ENCODE peak calls at places on chromosome 4, in four cellular contexts. P is fibroblast of lung, H is left lung, J is HCT116. N is an unnamed sample.
A peak's percentile ranks its signal among the peaks of the same experiment; 100 is the strongest.

GRCh38 chr4:124890522-124890921 is 178.0 kb upstream of the ANKRD50 start:
- DNase-seq in H (no peak), J (no peak), P (peak; percentile 26), N (no peak)

GRCh38 chr4:106238819-106239420 is 77.1 kb downstream of the TBCK start:
- DNase-seq in H (no peak), P (peak; percentile 13), J (peak; percentile 27), N (no peak)

GRCh38 chr4:126727461-126727860 is 905.3 kb upstream of the INTU start:
- DNase-seq in P (peak; percentile 70), H (no peak), J (no peak), N (no peak)

GRCh38 chr4:139509727-139510410 is 46.1 kb downstream of the SETD7 start:
- DNase-seq in H (no peak), J (no peak), P (no peak), N (no peak)

GRCh38 chr4:123750044-123750443 is 353.4 kb downstream of the SPRY1 start:
- DNase-seq in H (no peak), P (peak; percentile 9), J (no peak), N (no peak)

GRCh38 chr4:56757821-56758400 is 63.6 kb downstream of the SPINK2 start:
- DNase-seq in P (peak; percentile 95), H (peak; percentile 76), J (peak; percentile 70), N (no peak)

GRCh38 chr4:98318521-98318920 is 57.3 kb downstream of the RAP1GDS1 start:
- DNase-seq in P (no peak), J (no peak), H (no peak), N (no peak)

GRCh38 chr4:78691971-78692814 is 84.0 kb upstream of the BMP2K start:
- DNase-seq in J (no peak), P (no peak), H (no peak), N (no peak)

GRCh38 chr4:81207793-81208192 is 7.2 kb downstream of the PRKG2 start:
- DNase-seq in P (peak; percentile 59), J (no peak), H (no peak), N (no peak)

GRCh38 chr4:172232966-172233365 is 419.8 kb downstream of the GALNTL6 start:
- DNase-seq in H (peak; percentile 1), P (no peak), J (peak; percentile 29), N (no peak)

GRCh38 chr4:38382492-38382891 is 281.5 kb upstream of the KLF3 start:
- DNase-seq in J (no peak), P (no peak), H (no peak), N (no peak)

GRCh38 chr4:171676555-171677215 is 136.5 kb upstream of the GALNTL6 start:
- DNase-seq in J (no peak), H (no peak), P (no peak), N (no peak)

GRCh38 chr4:160423879-160424451 is 1321.1 kb downstream of the RAPGEF2 start:
- DNase-seq in J (no peak), H (no peak), P (peak; percentile 31), N (no peak)

GRCh38 chr4:123980736-123981285 is 584.2 kb downstream of the SPRY1 start:
- DNase-seq in H (no peak), P (no peak), J (no peak), N (no peak)

GRCh38 chr4:128571747-128572146 is 237.8 kb upstream of the JADE1 start:
- DNase-seq in J (peak; percentile 13), P (peak; percentile 98), H (no peak), N (no peak)
- H3K4me1 ChIP-seq in J (no peaks in the 10 kb centered on the region), P (peaks cover 40% of the 10 kb centered on the region), H (peaks cover 15% of the 10 kb centered on the region), N (peaks cover 26% of the 10 kb centered on the region)

DNA sequence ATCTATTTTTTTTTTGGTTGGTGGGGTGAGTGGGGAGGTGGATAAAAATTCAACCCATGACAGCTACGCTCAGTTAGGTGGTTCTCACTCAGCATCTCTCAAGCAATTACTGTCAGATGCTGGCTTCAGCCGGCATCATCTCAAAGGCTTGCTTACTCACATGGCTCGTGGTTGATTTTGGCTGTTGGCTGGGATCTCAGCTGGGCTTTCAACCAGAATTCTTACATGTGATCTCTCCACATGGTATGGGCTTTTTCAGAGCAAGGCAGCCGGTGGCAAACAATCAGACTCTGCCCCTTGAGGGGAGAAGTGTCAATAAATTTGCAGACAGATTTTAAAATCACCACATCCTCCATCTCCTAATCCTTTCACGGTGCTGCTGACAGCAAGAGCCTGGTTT is 47.2 kb downstream of the SLC34A2 start:
- DNase-seq in P (peak; percentile 80), J (no peak), H (no peak), N (peak; percentile 68)
- TF ChIP-seq CTCF in P (peak; percentile 19), J (no peak), H (no peak), N (no peak)

DNA sequence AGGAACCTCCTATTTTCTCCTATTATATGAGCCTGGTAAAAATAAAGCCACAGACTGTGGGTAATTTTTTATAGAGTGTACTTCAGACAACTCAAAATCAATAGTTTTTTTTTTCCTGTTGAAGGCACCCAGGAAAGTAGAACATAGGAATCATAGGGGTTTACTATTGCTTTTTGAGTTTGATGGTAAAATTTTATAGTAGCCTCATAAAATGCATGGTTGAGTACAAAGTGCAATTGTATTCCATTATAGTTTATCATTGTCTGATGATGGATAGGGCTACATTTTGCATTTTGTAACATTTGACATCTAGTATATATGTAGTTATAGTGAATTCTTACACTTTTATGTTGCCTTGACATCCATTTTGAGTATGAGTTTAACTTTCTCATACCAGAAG is 455.0 kb downstream of the STIM2 start:
- DNase-seq in J (no peak), H (no peak), P (no peak), N (no peak)
- H3K27me3 ChIP-seq in J (peaks cover 3% of the 10 kb centered on the region), H (peaks cover 5% of the 10 kb centered on the region), P (no peaks in the 10 kb centered on the region), N (no peaks in the 10 kb centered on the region)

DNA sequence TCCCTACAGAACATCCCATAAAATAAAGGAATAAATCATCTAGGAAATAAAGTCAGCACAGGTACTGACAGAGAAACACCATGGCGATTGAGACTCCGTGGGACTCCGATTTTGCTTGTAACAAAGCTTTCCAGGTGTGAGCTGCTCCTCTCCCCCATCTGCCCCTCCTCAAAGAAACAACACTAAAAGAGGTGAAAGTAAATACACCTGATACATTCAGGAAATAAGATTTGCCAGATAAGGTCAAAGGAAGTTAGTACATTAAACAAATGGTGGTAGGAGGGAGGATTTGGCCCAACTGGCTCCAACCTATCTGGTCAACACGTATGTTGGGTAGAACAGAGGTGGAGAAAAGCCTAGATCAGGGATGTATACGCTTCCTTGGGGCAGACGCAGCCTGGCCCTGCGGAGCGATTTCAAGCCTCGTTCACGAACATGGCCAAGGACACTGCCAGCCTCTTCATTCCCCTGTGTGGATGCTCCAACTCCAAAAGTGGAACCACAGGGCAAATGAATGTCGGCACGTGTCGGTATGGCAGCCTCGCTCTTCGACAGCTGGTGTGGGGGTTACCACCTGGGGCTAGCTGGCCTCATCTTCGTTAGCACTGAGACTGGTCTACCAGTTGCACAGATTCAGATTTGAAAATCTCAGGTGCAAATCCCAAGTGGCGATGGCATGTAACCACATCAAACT is 162.5 kb downstream of the AFAP1 start:
- DNase-seq in H (no peak), J (no peak), P (no peak), N (peak; percentile 18)
- H3K4me1 ChIP-seq in H (peaks cover 5% of the 10 kb centered on the region), J (no peaks in the 10 kb centered on the region), P (peaks cover 29% of the 10 kb centered on the region), N (peaks cover 14% of the 10 kb centered on the region)

GRCh38 chr4:82217986-82218715 is 155.6 kb downstream of the HNRNPD start:
- DNase-seq in P (no peak), J (peak; percentile 10), H (no peak), N (no peak)
- TF ChIP-seq CTCF in P (peak; percentile 19), J (peak; percentile 58), H (no peak), N (peak; percentile 14)